ENCODE peak calls at places on chromosome 15, in eight cellular contexts. X, T, E, A, I, F, N and G are unnamed samples.

GRCh38 chr15:38226867-38227266 is 25.8 kb upstream of the SPRED1 start:
- DNase-seq in E (peak), N (peak), T (no peak), A (no peak), I (no peak), F (peak), X (peak), G (peak)

GRCh38 chr15:55110446-55110845 is 86.3 kb downstream of the RSL24D1 start:
- DNase-seq in A (peak), T (no peak), N (no peak), F (peak), I (no peak), X (no peak), E (no peak), G (peak)

GRCh38 chr15:65212097-65212496 is 824 bp upstream of the CILP start:
- DNase-seq in N (no peak), F (peak), X (no peak), E (no peak), T (peak), I (peak), A (peak), G (peak)

GRCh38 chr15:36004891-36005508 is 459.0 kb upstream of the DPH6 start:
- DNase-seq in I (no peak), E (no peak), A (no peak), F (no peak), N (no peak), X (no peak), T (no peak), G (no peak)

GRCh38 chr15:83379574-83379973 is 67.6 kb upstream of the SH3GL3 start:
- DNase-seq in X (no peak), I (no peak), A (peak), N (peak), F (no peak), T (no peak), E (no peak), G (peak)

GRCh38 chr15:79160211-79160610 is 69.6 kb upstream of the RASGRF1 start:
- DNase-seq in F (no peak), I (no peak), N (no peak), X (no peak), A (no peak), T (no peak), E (peak), G (no peak)

GRCh38 chr15:67823371-67824156 is 1.7 kb upstream of the SKOR1 start:
- DNase-seq in E (no peak), N (no peak), X (no peak), F (no peak), T (peak), I (no peak), A (no peak), G (no peak)

GRCh38 chr15:57442371-57442770 is 66.1 kb downstream of the CGNL1 start:
- DNase-seq in E (no peak), T (no peak), A (no peak), F (no peak), I (no peak), N (no peak), X (no peak), G (no peak)

DNA sequence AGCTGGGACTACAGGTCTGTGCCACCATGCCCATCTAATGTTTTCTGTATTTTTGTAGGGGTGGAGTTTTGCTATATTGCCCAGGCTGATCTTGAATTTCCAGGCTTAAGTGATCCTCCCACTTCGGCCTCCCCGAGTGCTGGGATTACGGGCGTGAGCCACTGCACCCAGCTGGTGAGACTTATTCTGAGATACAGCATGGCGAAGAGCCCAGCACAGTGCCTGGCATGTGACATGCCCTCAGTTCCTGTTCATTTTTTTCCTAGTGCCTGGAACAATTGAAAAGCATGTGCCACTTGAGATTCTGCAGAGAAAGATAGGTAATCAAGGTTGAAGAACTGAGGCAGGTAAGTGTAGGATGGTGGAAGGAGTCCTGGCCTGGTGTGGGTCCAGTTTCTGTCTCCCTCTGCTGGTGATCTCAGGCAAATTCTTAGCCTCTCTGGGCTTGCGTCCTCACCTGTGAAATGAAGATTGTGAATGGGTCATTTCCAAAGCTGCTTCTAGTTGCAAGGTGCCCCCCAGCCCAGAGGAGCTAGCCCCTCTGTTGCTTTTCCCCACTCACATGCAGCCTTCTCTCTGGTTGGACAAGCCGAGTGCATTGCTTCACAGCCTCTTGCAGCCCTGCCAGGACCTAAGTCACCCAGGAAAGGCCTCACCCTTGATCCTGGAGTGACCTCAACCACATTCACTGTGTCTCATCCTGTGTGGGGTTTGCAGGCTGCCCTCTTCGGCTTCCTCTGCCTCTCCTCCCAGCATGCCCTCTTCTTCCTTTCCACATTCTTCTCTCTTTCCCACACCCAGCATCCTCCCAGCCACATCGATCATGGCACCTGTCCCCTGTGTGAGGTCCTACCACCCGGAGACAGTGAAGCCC is 4.3 kb upstream of the RHCG start:
- DNase-seq in N (no peak), I (no peak), E (no peak), F (no peak), T (no peak), X (no peak), A (no peak), G (peak)
- TF ChIP-seq CTCF in N (peak), I (peak), E (peak), F (peak), T (peak), X (peak), A (peak), G (peak)

GRCh38 chr15:84816694-84817460 is at the start of gene ALPK3:
- DNase-seq in X (no peak), T (no peak), E (no peak), A (peak), N (no peak), I (peak), F (peak), G (no peak)
- TF ChIP-seq CTCF in X (no peak), T (no peak), E (no peak), A (no peak), N (no peak), I (no peak), F (no peak), G (no peak)

DNA sequence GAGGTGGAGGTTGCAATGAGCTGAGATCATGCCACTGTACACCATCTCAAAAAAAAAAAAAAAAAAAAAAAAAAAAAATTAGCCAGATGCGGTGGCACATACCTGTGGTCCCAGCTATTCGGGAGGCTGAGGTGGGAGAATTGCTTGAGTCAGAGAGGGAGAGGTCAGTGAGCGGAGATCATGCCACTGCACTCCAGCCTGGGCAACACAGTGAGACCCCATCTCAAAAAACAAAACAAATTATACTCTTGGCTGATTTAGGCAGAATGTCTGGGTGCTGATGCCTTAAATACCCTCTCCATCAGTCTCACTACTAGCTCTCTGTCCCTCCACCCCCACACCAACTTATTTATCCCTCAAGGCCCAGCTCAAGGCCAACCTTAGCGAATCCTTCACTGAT is 14.0 kb downstream of the UBR1 start:
- DNase-seq in X (no peak), N (no peak), E (no peak), T (no peak), F (no peak), A (no peak), I (no peak), G (no peak)
- TF ChIP-seq CTCF in X (no peak), N (no peak), E (no peak), T (no peak), F (no peak), A (no peak), I (no peak), G (no peak)

GRCh38 chr15:100903191-100903590 is 16.0 kb upstream of the LRRK1 start:
- DNase-seq in X (no peak), I (no peak), A (no peak), T (no peak), E (no peak), F (no peak), N (no peak), G (no peak)

GRCh38 chr15:100909582-100909981 is 9.6 kb upstream of the LRRK1 start:
- DNase-seq in N (no peak), T (no peak), E (no peak), X (no peak), F (no peak), A (no peak), I (no peak), G (no peak)

GRCh38 chr15:100902436-100903190 is 16.5 kb upstream of the LRRK1 start:
- DNase-seq in E (peak), N (peak), T (no peak), I (no peak), F (no peak), X (peak), A (no peak), G (no peak)

GRCh38 chr15:100908466-100908865 is 10.7 kb upstream of the LRRK1 start:
- DNase-seq in E (no peak), X (no peak), N (no peak), I (no peak), T (no peak), A (no peak), F (no peak), G (no peak)

GRCh38 chr15:100905855-100906254 is 13.3 kb upstream of the LRRK1 start:
- DNase-seq in N (no peak), F (no peak), T (no peak), I (no peak), A (no peak), E (no peak), X (no peak), G (no peak)
- TF ChIP-seq CTCF in N (no peak), F (no peak), T (no peak), I (no peak), A (no peak), E (no peak), X (no peak), G (no peak)

GRCh38 chr15:76625267-76625666 is 279.9 kb downstream of the SCAPER start:
- DNase-seq in F (no peak), T (no peak), A (peak), N (no peak), I (no peak), E (no peak), X (no peak), G (no peak)
- TF ChIP-seq CTCF in F (peak), T (no peak), A (peak), N (no peak), I (no peak), E (no peak), X (no peak), G (no peak)

GRCh38 chr15:69499521-69500201 is 47.0 kb downstream of the RPLP1 start:
- DNase-seq in F (peak), E (no peak), I (no peak), X (no peak), N (no peak), A (no peak), T (no peak), G (no peak)

GRCh38 chr15:69498987-69499386 is 46.4 kb downstream of the RPLP1 start:
- DNase-seq in T (no peak), E (no peak), N (no peak), I (no peak), A (no peak), F (no peak), X (no peak), G (no peak)

GRCh38 chr15:69497634-69498033 is 45.0 kb downstream of the RPLP1 start:
- DNase-seq in T (no peak), N (no peak), I (no peak), X (no peak), E (no peak), F (no peak), A (no peak), G (no peak)

GRCh38 chr15:69498282-69498681 is 45.7 kb downstream of the RPLP1 start:
- DNase-seq in I (no peak), F (no peak), E (no peak), N (no peak), T (no peak), X (no peak), A (no peak), G (no peak)

DNA sequence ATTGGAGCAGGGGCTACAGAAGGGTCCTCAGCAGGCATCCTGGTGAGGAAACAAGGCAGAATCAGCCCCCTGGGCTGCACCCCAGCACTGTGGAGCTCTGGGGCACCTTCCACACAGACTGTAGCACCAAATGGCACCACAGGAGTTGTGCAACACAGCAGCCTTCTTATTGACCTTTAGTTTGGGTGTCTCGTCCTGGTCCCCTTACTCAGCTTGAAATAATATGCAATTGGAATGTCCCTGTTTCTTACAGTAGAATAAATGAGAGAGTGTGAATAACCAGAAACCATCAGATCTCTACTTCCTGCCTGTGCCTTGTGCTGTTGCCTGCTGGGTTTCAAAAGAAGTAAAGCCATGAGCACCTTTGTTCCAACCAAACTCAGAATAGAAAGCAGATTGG is 44.5 kb downstream of the RPLP1 start:
- DNase-seq in A (no peak), N (no peak), T (no peak), E (no peak), I (no peak), X (no peak), F (no peak), G (no peak)
- TF ChIP-seq CTCF in A (no peak), N (no peak), T (no peak), E (no peak), I (no peak), X (no peak), F (no peak), G (no peak)

GRCh38 chr15:75145027-75145841 is 56.4 kb upstream of the C15orf39 start:
- DNase-seq in T (no peak), X (no peak), I (no peak), F (no peak), N (no peak), E (no peak), A (no peak), G (no peak)
- TF ChIP-seq CTCF in T (no peak), X (no peak), I (no peak), F (no peak), N (no peak), E (no peak), A (no peak), G (no peak)